ENCODE peak calls at places on chromosome 6, in nine cellular contexts. Z is CD8-positive, alpha-beta T cell; E is PC-9; N is kidney epithelial cell; S is ascending aorta; T is fibroblast of the aortic adventitia; C is adrenal gland; H is heart right ventricle; W is fibroblast of mammary gland. L is an unnamed sample.

GRCh38 chr6:15322781-15323536 is 77.1 kb downstream of the JARID2 start:
- DNase-seq in H (no peak), C (no peak), Z (peak; percentile 24), W (peak; percentile 40), N (no peak), E (peak; percentile 66), T (peak; percentile 42), S (no peak), L (no peak)

GRCh38 chr6:125310994-125311649 is 9.4 kb upstream of the HDDC2 start:
- DNase-seq in W (peak; percentile 70), E (peak; percentile 64), C (peak; percentile 27), H (no peak), N (no peak), T (peak; percentile 84), S (no peak), Z (peak; percentile 10), L (peak; percentile 80)

GRCh38 chr6:42316390-42316970 is 98.8 kb upstream of the MRPS10 start:
- DNase-seq in T (peak; percentile 86), H (no peak), N (peak; percentile 38), C (no peak), Z (no peak), E (peak; percentile 71), S (no peak), W (peak; percentile 61), L (peak; percentile 42)

GRCh38 chr6:40369891-40370290 is 217.3 kb downstream of the LRFN2 start:
- DNase-seq in N (no peak), H (no peak), E (no peak), C (no peak), S (no peak), Z (no peak), T (no peak), W (no peak), L (no peak)

GRCh38 chr6:686528-686927 is 6.4 kb downstream of the EXOC2 start:
- DNase-seq in C (no peak), H (no peak), Z (no peak), S (no peak), N (no peak), T (no peak), E (no peak), W (no peak), L (no peak)

GRCh38 chr6:131602913-131603312 is 25.1 kb downstream of the MED23 start:
- DNase-seq in W (peak; percentile 92), E (no peak), C (no peak), Z (no peak), S (no peak), H (no peak), T (peak; percentile 66), N (peak; percentile 48), L (peak; percentile 92)

GRCh38 chr6:77030929-77031674 is 432.2 kb downstream of the HTR1B start:
- DNase-seq in E (no peak), N (peak; percentile 37), C (no peak), T (no peak), S (no peak), W (peak; percentile 21), Z (no peak), H (no peak), L (peak; percentile 65)

GRCh38 chr6:136492409-136492808 is 57.8 kb downstream of the MAP7 start:
- DNase-seq in W (no peak), T (no peak), N (no peak), E (no peak), S (no peak), H (no peak), C (no peak), Z (no peak), L (no peak)

GRCh38 chr6:20203561-20204528 is 8.4 kb downstream of the MBOAT1 start:
- DNase-seq in Z (no peak), S (no peak), W (no peak), E (no peak), H (no peak), C (no peak), N (no peak), T (no peak), L (no peak)

GRCh38 chr6:113363866-113364265 is 493.3 kb upstream of the MARCKS start:
- DNase-seq in E (no peak), N (no peak), S (no peak), C (no peak), T (peak; percentile 53), W (peak; percentile 66), H (no peak), Z (no peak), L (no peak)

GRCh38 chr6:156816505-156816904 is 39.3 kb downstream of the ARID1B start:
- DNase-seq in C (no peak), Z (no peak), W (peak; percentile 26), N (no peak), T (no peak), H (no peak), E (no peak), S (no peak), L (peak; percentile 52)

GRCh38 chr6:35668708-35669440 is 19.8 kb downstream of the FKBP5 start:
- DNase-seq in Z (no peak), T (peak; percentile 80), H (no peak), C (no peak), S (no peak), N (no peak), W (peak; percentile 47), E (no peak), L (peak; percentile 66)

GRCh38 chr6:10412165-10412947 is 2.5 kb downstream of the TFAP2A start:
- DNase-seq in H (no peak), T (peak; percentile 89), S (no peak), E (peak; percentile 59), C (peak; percentile 43), Z (peak; percentile 29), N (no peak), W (no peak), L (peak; percentile 52)

GRCh38 chr6:115838763-115839401 is 221.8 kb downstream of the FRK start:
- DNase-seq in N (no peak), Z (no peak), W (peak; percentile 46), S (no peak), T (peak; percentile 23), H (no peak), E (peak; percentile 44), C (no peak), L (peak; percentile 36)

GRCh38 chr6:29941476-29941875 is 856 bp upstream of the HLA-A start:
- DNase-seq in S (no peak), Z (no peak), N (no peak), W (peak; percentile 32), E (no peak), T (peak; percentile 19), H (no peak), C (no peak), L (peak; percentile 53)

GRCh38 chr6:42104807-42105713 is 37.4 kb downstream of the C6orf132 start:
- DNase-seq in T (no peak), Z (no peak), H (no peak), E (no peak), N (no peak), S (no peak), C (no peak), W (no peak), L (no peak)

GRCh38 chr6:88908598-88909548 is 54.5 kb downstream of the RNGTT start:
- DNase-seq in H (peak; percentile 16), T (no peak), W (peak; percentile 11), Z (no peak), C (peak; percentile 19), E (no peak), S (no peak), N (no peak), L (no peak)

GRCh38 chr6:20458051-20458894 is 56.6 kb downstream of the E2F3 start:
- DNase-seq in E (no peak), N (no peak), H (no peak), S (no peak), Z (no peak), C (no peak), W (no peak), T (peak; percentile 45), L (no peak)

DNA sequence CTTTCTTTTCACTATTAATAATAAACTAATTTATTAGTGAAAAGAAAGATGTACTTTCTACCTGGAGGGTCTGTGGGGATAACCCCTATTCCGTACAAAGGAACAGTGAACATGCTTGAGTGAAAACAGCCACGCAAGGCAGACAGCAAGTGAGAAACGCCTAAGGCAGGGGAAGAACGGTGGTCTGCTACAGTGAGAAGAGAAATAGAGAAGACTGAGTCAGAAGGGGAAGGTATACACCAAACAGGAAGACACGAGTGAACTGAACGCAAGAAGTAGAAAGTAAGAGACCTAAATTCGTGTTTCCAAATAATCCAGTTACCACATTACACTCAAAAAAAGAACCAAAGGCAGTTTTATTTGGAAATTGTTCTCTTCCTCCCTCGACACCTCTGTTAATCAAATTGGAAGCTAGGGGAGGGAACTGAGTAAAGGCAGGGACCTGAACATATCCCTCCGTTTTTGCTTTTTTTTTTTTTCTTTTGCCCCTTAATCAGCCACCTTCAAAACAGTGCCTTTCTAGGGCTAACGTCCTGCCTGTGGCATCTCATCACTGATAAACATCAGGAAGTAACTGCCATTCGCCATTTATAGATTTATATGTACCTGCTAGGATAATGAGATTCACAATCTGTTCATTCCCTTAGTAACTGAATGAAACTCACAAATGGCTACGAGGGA is 48.9 kb downstream of the ATXN1 start:
- DNase-seq in T (peak; percentile 40), E (no peak), Z (peak; percentile 27), S (no peak), C (no peak), W (peak; percentile 25), N (no peak), H (no peak), L (no peak)
- H3K4me3 ChIP-seq in T (peak overlapping the region; percentile 56), E (peak overlapping the region; percentile 34), Z (no peak overlapping the region), S (peak overlapping the region; percentile 31), C (no peak overlapping the region), W (peak overlapping the region; percentile 28), N (no peak overlapping the region), H (no peak overlapping the region), L (peak overlapping the region; percentile 22)

DNA sequence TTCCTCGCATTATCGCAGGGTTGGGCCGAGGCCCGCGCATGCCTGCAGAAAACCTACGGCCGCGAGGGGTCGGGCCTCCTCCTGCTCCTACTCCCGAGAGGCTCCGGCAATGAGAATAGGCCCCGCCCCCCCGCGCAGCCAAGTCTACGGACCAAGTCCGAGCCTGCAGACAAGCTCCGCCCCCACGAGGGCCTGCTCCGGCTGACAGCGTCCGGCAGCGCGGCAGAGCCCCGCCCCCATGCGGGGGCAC is 3.1 kb upstream of the GPSM3 start:
- DNase-seq in Z (peak; percentile 100), E (peak; percentile 98), N (peak; percentile 98), H (peak; percentile 100), W (peak; percentile 99), C (peak; percentile 100), S (peak; percentile 100), T (peak; percentile 99), L (peak; percentile 100)
- H3K4me3 ChIP-seq in Z (peak overlapping the region; percentile 85), E (peak overlapping the region; percentile 96), N (peak overlapping the region; percentile 86), H (no peak overlapping the region), W (no peak overlapping the region), C (no peak overlapping the region), S (peak overlapping the region; percentile 88), T (peak overlapping the region; percentile 95), L (no peak overlapping the region)

GRCh38 chr6:159257846-159258245 is 88.6 kb downstream of the FNDC1 start:
- DNase-seq in N (no peak), E (no peak), S (peak; percentile 69), W (peak; percentile 47), H (no peak), Z (no peak), T (peak; percentile 27), C (no peak), L (peak; percentile 12)
- H3K4me3 ChIP-seq in N (no peak overlapping the region), E (no peak overlapping the region), S (no peak overlapping the region), W (no peak overlapping the region), H (no peak overlapping the region), Z (no peak overlapping the region), T (no peak overlapping the region), C (no peak overlapping the region), L (no peak overlapping the region)

DNA sequence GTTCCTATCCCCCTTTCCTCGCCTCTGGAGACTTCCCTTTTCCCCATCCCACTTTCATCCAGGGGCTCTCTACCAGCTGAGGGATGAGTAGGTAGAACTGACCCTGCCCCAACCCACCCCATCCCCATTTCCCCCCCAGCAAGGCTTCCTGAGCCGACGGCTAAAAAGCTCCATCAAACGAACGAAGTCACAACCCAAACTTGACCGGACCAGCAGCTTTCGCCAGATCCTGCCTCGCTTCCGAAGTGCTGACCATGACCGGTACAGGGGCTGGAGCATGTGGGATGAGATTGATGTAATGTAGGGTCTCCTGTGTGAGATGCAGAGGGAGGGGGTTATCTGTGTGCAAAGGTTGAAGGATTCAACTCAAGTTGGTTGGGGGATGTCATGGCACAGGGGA is 12.7 kb downstream of the SYNGAP1 start:
- DNase-seq in H (no peak), C (no peak), Z (no peak), S (no peak), W (no peak), E (no peak), N (no peak), T (no peak), L (no peak)
- H3K4me3 ChIP-seq in H (no peak overlapping the region), C (no peak overlapping the region), Z (peak overlapping the region; percentile 38), S (no peak overlapping the region), W (no peak overlapping the region), E (no peak overlapping the region), N (no peak overlapping the region), T (no peak overlapping the region), L (no peak overlapping the region)